ENCODE peak calls at places on chromosomes 7 and 10, in six cellular contexts. One of them, this sample, is unnamed.

GRCh38 chr7:50347693-50348092 is 43.2 kb downstream of the IKZF1 start:
- DNase-seq in Caco-2: no peak
- DNase-seq in upper lobe of right lung: no peak
- DNase-seq in PC-9: no peak
- DNase-seq in dorsolateral prefrontal cortex: no peak
- DNase-seq in psoas muscle: no peak
- DNase-seq in this sample: no peak

GRCh38 chr7:41003031-41003925 is 699.6 kb downstream of the INHBA start:
- DNase-seq in Caco-2: peak; percentile 75
- DNase-seq in PC-9: peak; percentile 59
- DNase-seq in psoas muscle: no peak
- DNase-seq in dorsolateral prefrontal cortex: peak; percentile 39
- DNase-seq in upper lobe of right lung: peak; percentile 68
- DNase-seq in this sample: peak; percentile 64

GRCh38 chr7:137032436-137032835 is 164.0 kb downstream of the CHRM2 start:
- DNase-seq in Caco-2: no peak
- DNase-seq in psoas muscle: no peak
- DNase-seq in dorsolateral prefrontal cortex: no peak
- DNase-seq in upper lobe of right lung: no peak
- DNase-seq in PC-9: no peak
- DNase-seq in this sample: no peak

GRCh38 chr7:82443044-82443800 is at the start of gene CACNA2D1:
- DNase-seq in psoas muscle: peak; percentile 76
- DNase-seq in upper lobe of right lung: peak; percentile 73
- DNase-seq in Caco-2: no peak
- DNase-seq in PC-9: peak; percentile 39
- DNase-seq in dorsolateral prefrontal cortex: no peak
- DNase-seq in this sample: peak; percentile 72

GRCh38 chr7:45256309-45256708 is 98.7 kb downstream of the RAMP3 start:
- DNase-seq in dorsolateral prefrontal cortex: no peak
- DNase-seq in psoas muscle: no peak
- DNase-seq in upper lobe of right lung: no peak
- DNase-seq in PC-9: no peak
- DNase-seq in Caco-2: no peak
- DNase-seq in this sample: no peak

GRCh38 chr7:112951070-112951469 is 135.6 kb downstream of the GPR85 start:
- DNase-seq in dorsolateral prefrontal cortex: no peak
- DNase-seq in PC-9: no peak
- DNase-seq in psoas muscle: no peak
- DNase-seq in Caco-2: no peak
- DNase-seq in upper lobe of right lung: no peak
- DNase-seq in this sample: no peak

GRCh38 chr10:7671121-7671520 is 4.4 kb upstream of the ITIH5 start:
- DNase-seq in upper lobe of right lung: no peak
- DNase-seq in Caco-2: no peak
- DNase-seq in dorsolateral prefrontal cortex: no peak
- DNase-seq in PC-9: no peak
- DNase-seq in psoas muscle: no peak
- DNase-seq in this sample: no peak

GRCh38 chr10:3067045-3067858 is at the start of gene PFKP:
- DNase-seq in upper lobe of right lung: no peak
- DNase-seq in PC-9: peak; percentile 62
- DNase-seq in psoas muscle: peak; percentile 58
- DNase-seq in Caco-2: no peak
- DNase-seq in dorsolateral prefrontal cortex: no peak
- DNase-seq in this sample: peak; percentile 66

GRCh38 chr7:47647213-47647985 is 65.5 kb upstream of the TNS3 start:
- DNase-seq in psoas muscle: no peak
- DNase-seq in PC-9: no peak
- DNase-seq in upper lobe of right lung: no peak
- DNase-seq in Caco-2: no peak
- DNase-seq in dorsolateral prefrontal cortex: no peak
- DNase-seq in this sample: no peak

GRCh38 chr10:23314835-23315239 is 29.8 kb downstream of the C10orf67 start:
- DNase-seq in dorsolateral prefrontal cortex: no peak
- DNase-seq in Caco-2: no peak
- DNase-seq in PC-9: peak; percentile 45
- DNase-seq in upper lobe of right lung: no peak
- DNase-seq in psoas muscle: no peak
- DNase-seq in this sample: peak; percentile 50

GRCh38 chr7:85341121-85341520 is 154.3 kb upstream of the SEMA3D start:
- DNase-seq in Caco-2: no peak
- DNase-seq in psoas muscle: no peak
- DNase-seq in upper lobe of right lung: no peak
- DNase-seq in dorsolateral prefrontal cortex: no peak
- DNase-seq in PC-9: no peak
- DNase-seq in this sample: no peak

GRCh38 chr10:6299234-6299633 is 96.5 kb downstream of the PFKFB3 start:
- DNase-seq in upper lobe of right lung: no peak
- DNase-seq in psoas muscle: no peak
- DNase-seq in PC-9: peak; percentile 80
- DNase-seq in dorsolateral prefrontal cortex: no peak
- DNase-seq in Caco-2: no peak
- DNase-seq in this sample: no peak

GRCh38 chr7:96621932-96622331 is 87.7 kb downstream of the SEM1 start:
- DNase-seq in psoas muscle: no peak
- DNase-seq in dorsolateral prefrontal cortex: no peak
- DNase-seq in PC-9: no peak
- DNase-seq in upper lobe of right lung: no peak
- DNase-seq in Caco-2: no peak
- DNase-seq in this sample: no peak

GRCh38 chr7:30135551-30136271 is 925 bp downstream of the MTURN start:
- DNase-seq in upper lobe of right lung: peak; percentile 86
- DNase-seq in PC-9: peak; percentile 70
- DNase-seq in Caco-2: peak; percentile 45
- DNase-seq in dorsolateral prefrontal cortex: peak; percentile 80
- DNase-seq in psoas muscle: peak; percentile 74
- DNase-seq in this sample: peak; percentile 52

GRCh38 chr10:651700-652099 is 37.8 kb downstream of the DIP2C start:
- DNase-seq in dorsolateral prefrontal cortex: no peak
- DNase-seq in psoas muscle: no peak
- DNase-seq in Caco-2: peak; percentile 23
- DNase-seq in upper lobe of right lung: no peak
- DNase-seq in PC-9: no peak
- DNase-seq in this sample: no peak

GRCh38 chr7:120731276-120731675 is 126.7 kb downstream of the TSPAN12 start:
- DNase-seq in dorsolateral prefrontal cortex: no peak
- DNase-seq in psoas muscle: no peak
- DNase-seq in PC-9: no peak
- DNase-seq in upper lobe of right lung: no peak
- DNase-seq in Caco-2: no peak
- DNase-seq in this sample: no peak

GRCh38 chr7:1856966-1857441 is 186.9 kb downstream of the ELFN1 start:
- DNase-seq in psoas muscle: peak; percentile 39
- DNase-seq in upper lobe of right lung: peak; percentile 62
- DNase-seq in dorsolateral prefrontal cortex: no peak
- DNase-seq in PC-9: no peak
- DNase-seq in Caco-2: no peak
- DNase-seq in this sample: peak; percentile 7

GRCh38 chr7:116979430-116979829 is 26.1 kb downstream of the ST7 start:
- DNase-seq in upper lobe of right lung: no peak
- DNase-seq in psoas muscle: no peak
- DNase-seq in PC-9: no peak
- DNase-seq in dorsolateral prefrontal cortex: no peak
- DNase-seq in Caco-2: no peak
- DNase-seq in this sample: no peak

GRCh38 chr10:76553231-76553630 is 1084.4 kb downstream of the KCNMA1 start:
- DNase-seq in dorsolateral prefrontal cortex: no peak
- DNase-seq in upper lobe of right lung: no peak
- DNase-seq in PC-9: no peak
- DNase-seq in psoas muscle: no peak
- DNase-seq in Caco-2: no peak
- DNase-seq in this sample: no peak

GRCh38 chr7:137343483-137343841 is at the start of gene PTN:
- DNase-seq in upper lobe of right lung: no peak
- DNase-seq in PC-9: peak; percentile 56
- DNase-seq in psoas muscle: no peak
- DNase-seq in Caco-2: no peak
- DNase-seq in dorsolateral prefrontal cortex: peak; percentile 56
- DNase-seq in this sample: peak; percentile 50

GRCh38 chr10:113665806-113666354 is 2.0 kb upstream of the NRAP start:
- DNase-seq in PC-9: peak; percentile 59
- DNase-seq in upper lobe of right lung: no peak
- DNase-seq in Caco-2: peak; percentile 59
- DNase-seq in psoas muscle: peak; percentile 81
- DNase-seq in dorsolateral prefrontal cortex: no peak
- DNase-seq in this sample: no peak

GRCh38 chr10:55668326-55668922 is 692.6 kb downstream of the ZWINT start:
- DNase-seq in Caco-2: no peak
- DNase-seq in PC-9: no peak
- DNase-seq in dorsolateral prefrontal cortex: no peak
- DNase-seq in upper lobe of right lung: no peak
- DNase-seq in psoas muscle: no peak
- DNase-seq in this sample: no peak

GRCh38 chr7:18648849-18649758 is 153.6 kb downstream of the HDAC9 start:
- DNase-seq in Caco-2: no peak
- DNase-seq in dorsolateral prefrontal cortex: no peak
- DNase-seq in psoas muscle: no peak
- DNase-seq in upper lobe of right lung: no peak
- DNase-seq in PC-9: no peak
- DNase-seq in this sample: no peak

GRCh38 chr10:127945335-127945734 is 38.4 kb downstream of the PTPRE start:
- DNase-seq in dorsolateral prefrontal cortex: no peak
- DNase-seq in upper lobe of right lung: no peak
- DNase-seq in PC-9: peak; percentile 62
- DNase-seq in Caco-2: no peak
- DNase-seq in psoas muscle: no peak
- DNase-seq in this sample: no peak

DNA sequence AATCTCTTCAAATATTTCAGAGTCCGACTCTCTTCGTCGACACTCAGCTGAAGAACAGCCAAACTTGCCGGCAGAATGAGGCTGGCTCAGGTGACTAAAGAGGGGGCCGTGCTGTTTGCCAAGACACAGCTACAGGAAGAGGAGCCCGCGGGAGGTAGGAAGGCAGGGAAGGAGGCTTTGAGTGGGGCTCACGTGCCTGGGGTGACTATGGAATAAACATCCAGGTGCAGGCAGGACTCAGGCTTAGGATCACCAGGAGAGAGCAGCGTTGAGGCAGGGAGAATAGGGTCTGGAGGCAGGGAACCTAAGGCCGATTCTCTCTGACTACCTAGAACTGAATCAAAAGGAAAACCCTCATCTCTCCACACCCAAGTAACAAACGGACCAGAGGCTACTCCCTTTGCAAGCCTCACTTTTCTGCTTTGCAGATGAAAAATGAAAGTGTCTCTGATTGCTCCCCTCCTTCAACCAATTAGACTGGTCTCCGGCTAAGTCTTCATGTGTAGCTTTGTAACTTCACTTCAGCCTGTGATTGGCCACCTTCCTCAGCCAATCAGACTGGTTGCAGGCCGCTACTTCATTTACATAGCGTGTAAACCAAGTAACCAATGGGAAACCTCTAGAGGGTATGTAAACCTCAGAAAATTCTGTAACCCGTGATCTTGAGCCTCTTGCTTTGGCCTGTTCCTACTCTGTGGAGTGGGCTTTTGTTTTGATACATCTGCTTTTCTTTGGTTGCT is 19.7 kb upstream of the BNIP3 start:
- DNase-seq in Caco-2: no peak
- DNase-seq in upper lobe of right lung: peak; percentile 79
- DNase-seq in dorsolateral prefrontal cortex: no peak
- DNase-seq in psoas muscle: no peak
- DNase-seq in PC-9: no peak
- DNase-seq in this sample: no peak
- TF ChIP-seq CTCF in Caco-2: no peak
- TF ChIP-seq CTCF in upper lobe of right lung: no peak
- TF ChIP-seq CTCF in dorsolateral prefrontal cortex: no peak
- TF ChIP-seq CTCF in psoas muscle: no peak
- TF ChIP-seq CTCF in PC-9: no peak
- TF ChIP-seq CTCF in this sample: no peak

GRCh38 chr7:91949221-91950009 is 8.8 kb downstream of the AKAP9 start:
- DNase-seq in PC-9: no peak
- DNase-seq in Caco-2: no peak
- DNase-seq in dorsolateral prefrontal cortex: no peak
- DNase-seq in upper lobe of right lung: no peak
- DNase-seq in psoas muscle: no peak
- DNase-seq in this sample: no peak

GRCh38 chr7:91946549-91946948 is 5.9 kb downstream of the AKAP9 start:
- DNase-seq in upper lobe of right lung: no peak
- DNase-seq in Caco-2: no peak
- DNase-seq in dorsolateral prefrontal cortex: no peak
- DNase-seq in PC-9: no peak
- DNase-seq in psoas muscle: no peak
- DNase-seq in this sample: no peak

GRCh38 chr7:91947948-91948347 is 7.3 kb downstream of the AKAP9 start:
- DNase-seq in dorsolateral prefrontal cortex: no peak
- DNase-seq in upper lobe of right lung: no peak
- DNase-seq in psoas muscle: no peak
- DNase-seq in Caco-2: no peak
- DNase-seq in PC-9: no peak
- DNase-seq in this sample: no peak

GRCh38 chr7:91942312-91942711 is 1.6 kb downstream of the AKAP9 start:
- DNase-seq in upper lobe of right lung: no peak
- DNase-seq in Caco-2: no peak
- DNase-seq in PC-9: no peak
- DNase-seq in psoas muscle: no peak
- DNase-seq in dorsolateral prefrontal cortex: no peak
- DNase-seq in this sample: no peak

GRCh38 chr7:91945476-91945875 is 4.8 kb downstream of the AKAP9 start:
- DNase-seq in psoas muscle: no peak
- DNase-seq in dorsolateral prefrontal cortex: no peak
- DNase-seq in Caco-2: no peak
- DNase-seq in PC-9: no peak
- DNase-seq in upper lobe of right lung: no peak
- DNase-seq in this sample: no peak
- TF ChIP-seq CTCF in psoas muscle: no peak
- TF ChIP-seq CTCF in dorsolateral prefrontal cortex: no peak
- TF ChIP-seq CTCF in Caco-2: no peak
- TF ChIP-seq CTCF in PC-9: no peak
- TF ChIP-seq CTCF in upper lobe of right lung: peak; percentile 21
- TF ChIP-seq CTCF in this sample: no peak

GRCh38 chr7:63376873-63377272 is 621.8 kb upstream of the ZNF722 start:
- DNase-seq in dorsolateral prefrontal cortex: no peak
- DNase-seq in psoas muscle: no peak
- DNase-seq in upper lobe of right lung: no peak
- DNase-seq in Caco-2: no peak
- DNase-seq in PC-9: no peak
- DNase-seq in this sample: no peak
- TF ChIP-seq CTCF in dorsolateral prefrontal cortex: no peak
- TF ChIP-seq CTCF in psoas muscle: no peak
- TF ChIP-seq CTCF in upper lobe of right lung: no peak
- TF ChIP-seq CTCF in Caco-2: no peak
- TF ChIP-seq CTCF in PC-9: no peak
- TF ChIP-seq CTCF in this sample: no peak

GRCh38 chr10:70193391-70193844 is 23.1 kb upstream of the SAR1A start:
- DNase-seq in Caco-2: no peak
- DNase-seq in dorsolateral prefrontal cortex: no peak
- DNase-seq in PC-9: no peak
- DNase-seq in psoas muscle: no peak
- DNase-seq in upper lobe of right lung: no peak
- DNase-seq in this sample: no peak

GRCh38 chr10:70197235-70197952 is 27.1 kb upstream of the SAR1A start:
- DNase-seq in upper lobe of right lung: no peak
- DNase-seq in PC-9: no peak
- DNase-seq in psoas muscle: no peak
- DNase-seq in Caco-2: no peak
- DNase-seq in dorsolateral prefrontal cortex: peak; percentile 37
- DNase-seq in this sample: no peak

GRCh38 chr10:70201105-70201504 is 30.8 kb upstream of the SAR1A start:
- DNase-seq in Caco-2: no peak
- DNase-seq in upper lobe of right lung: no peak
- DNase-seq in dorsolateral prefrontal cortex: no peak
- DNase-seq in PC-9: no peak
- DNase-seq in psoas muscle: no peak
- DNase-seq in this sample: no peak

GRCh38 chr10:70198696-70199466 is 28.6 kb upstream of the SAR1A start:
- DNase-seq in Caco-2: no peak
- DNase-seq in dorsolateral prefrontal cortex: no peak
- DNase-seq in PC-9: no peak
- DNase-seq in psoas muscle: no peak
- DNase-seq in upper lobe of right lung: no peak
- DNase-seq in this sample: no peak
- TF ChIP-seq CTCF in Caco-2: peak; percentile 40
- TF ChIP-seq CTCF in dorsolateral prefrontal cortex: no peak
- TF ChIP-seq CTCF in PC-9: no peak
- TF ChIP-seq CTCF in psoas muscle: no peak
- TF ChIP-seq CTCF in upper lobe of right lung: no peak
- TF ChIP-seq CTCF in this sample: no peak